ENCODE peak calls at places on chromosomes 3 and 15, in six cellular contexts. D is H1, I is H9, M is IMR-90, Z is mesenchymal stem cell, F is trophoblast cell. C is an unnamed sample.

GRCh38 chr15:52095597-52096262 is 16.8 kb downstream of the BCL2L10 start:
- DNase-seq in F (peak), Z (peak), D (no peak), M (peak), I (no peak), C (no peak)

GRCh38 chr15:78201281-78202190 is 32.8 kb downstream of the ACSBG1 start:
- DNase-seq in D (no peak), Z (no peak), M (no peak), I (no peak), F (no peak), C (no peak)

GRCh38 chr3:39065197-39065596 is 13.4 kb downstream of the WDR48 start:
- DNase-seq in D (peak), F (no peak), M (peak), Z (peak), I (peak), C (no peak)

GRCh38 chr3:40718681-40719080 is 193.9 kb downstream of the ZNF621 start:
- DNase-seq in F (no peak), Z (no peak), I (no peak), M (no peak), D (no peak), C (no peak)

GRCh38 chr15:70582143-70582945 is 181.0 kb downstream of the UACA start:
- DNase-seq in D (no peak), I (no peak), Z (no peak), M (peak), F (no peak), C (no peak)

GRCh38 chr3:9175421-9175820 is 74.0 kb downstream of the SRGAP3 start:
- DNase-seq in F (peak), D (no peak), M (no peak), I (no peak), Z (no peak), C (no peak)

GRCh38 chr3:160210799-160211221 is 14.4 kb upstream of the C3orf80 start:
- DNase-seq in D (no peak), Z (peak), F (peak), I (no peak), M (peak), C (no peak)

GRCh38 chr3:185989511-185989910 is 51.7 kb upstream of the TRA2B start:
- DNase-seq in F (no peak), D (no peak), Z (no peak), M (no peak), I (no peak), C (no peak)

GRCh38 chr3:25532763-25533162 is 104.7 kb downstream of the RARB start:
- DNase-seq in F (no peak), Z (no peak), D (peak), I (peak), M (peak), C (no peak)

GRCh38 chr3:197125601-197126000 is 96.0 kb upstream of the MELTF start:
- DNase-seq in Z (peak), M (peak), D (no peak), F (no peak), I (no peak), C (no peak)

GRCh38 chr3:104564045-104564643 is 802.6 kb upstream of the ALCAM start:
- DNase-seq in F (no peak), Z (peak), I (peak), M (peak), D (no peak), C (no peak)

GRCh38 chr3:39808467-39809180 is 785 bp upstream of the MYRIP start:
- DNase-seq in M (no peak), I (peak), Z (peak), D (no peak), F (no peak), C (peak)

GRCh38 chr3:19543212-19543841 is 390.7 kb downstream of the EFHB start:
- DNase-seq in I (peak), M (no peak), Z (no peak), D (no peak), F (no peak), C (peak)

GRCh38 chr3:40382617-40382979 is 4.4 kb upstream of the ENTPD3 start:
- DNase-seq in I (no peak), Z (peak), M (no peak), D (no peak), F (peak), C (no peak)

GRCh38 chr3:187967982-187968381 is 186.0 kb upstream of the LPP start:
- DNase-seq in I (no peak), F (peak), Z (peak), M (peak), D (no peak), C (no peak)

GRCh38 chr3:85495602-85496001 is 536.8 kb downstream of the CADM2 start:
- DNase-seq in I (peak), F (no peak), D (peak), M (no peak), Z (no peak), C (no peak)
- H4K91ac ChIP-seq in I (no peak), F (no peak), D (no peak), M (no peak), Z (no peak), C (no peak)

GRCh38 chr15:99506399-99506798 is 59.4 kb upstream of the MEF2A start:
- DNase-seq in F (no peak), D (no peak), Z (no peak), I (no peak), M (no peak), C (no peak)
- H3K23ac ChIP-seq in F (no peak), D (no peak), Z (no peak), I (no peak), M (no peak), C (no peak)

DNA sequence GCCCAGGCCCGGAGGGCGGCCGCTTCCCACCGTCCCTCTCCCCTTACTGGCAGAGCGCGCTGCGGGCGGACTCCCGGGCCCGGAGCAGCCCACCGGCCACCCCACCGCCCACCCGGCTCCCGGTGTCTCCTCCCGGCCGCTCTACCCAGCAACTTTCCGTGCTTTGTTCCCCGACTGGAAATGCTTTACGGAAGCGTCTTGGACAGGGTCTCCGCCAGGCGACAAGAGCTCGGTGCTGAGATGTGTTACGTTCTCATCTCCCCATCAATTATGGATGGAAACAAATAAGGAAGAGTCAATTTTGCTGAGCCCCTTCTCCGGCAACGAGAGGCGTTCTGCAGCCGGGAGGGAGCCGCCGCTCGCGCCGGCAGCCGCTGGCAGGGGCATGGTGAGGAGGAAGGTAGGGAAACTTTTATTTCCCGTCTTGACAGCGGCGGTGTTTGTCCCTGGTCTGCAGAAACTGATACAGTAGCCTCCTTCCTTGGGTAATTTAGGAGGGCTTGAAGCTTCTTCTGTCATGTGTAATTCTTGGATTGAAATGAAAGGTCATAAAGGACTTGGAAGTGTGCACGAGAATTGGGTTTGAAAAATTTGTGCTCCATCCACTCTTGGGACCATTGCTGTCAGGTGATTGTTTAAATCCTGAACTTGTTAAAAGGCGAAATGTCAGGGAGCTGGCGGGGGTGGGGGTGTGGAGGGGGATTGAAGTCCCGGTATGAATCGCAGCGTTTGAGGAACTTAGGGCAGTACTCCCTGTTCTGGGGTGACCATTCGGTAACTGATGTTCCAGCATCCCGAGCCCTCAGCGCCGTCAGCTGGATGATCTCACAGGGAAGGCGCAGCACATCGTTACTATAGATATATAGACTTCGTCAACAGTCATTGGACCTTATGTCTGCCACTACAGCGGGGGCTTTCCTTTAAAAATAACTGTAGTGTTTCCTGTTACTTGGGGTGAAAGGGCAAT is 1.5 kb downstream of the SEMA6D start:
- DNase-seq in M (peak), Z (peak), F (no peak), I (no peak), D (no peak), C (no peak)
- H4K91ac ChIP-seq in M (no peak), Z (peak), F (no peak), I (no peak), D (no peak), C (no peak)

DNA sequence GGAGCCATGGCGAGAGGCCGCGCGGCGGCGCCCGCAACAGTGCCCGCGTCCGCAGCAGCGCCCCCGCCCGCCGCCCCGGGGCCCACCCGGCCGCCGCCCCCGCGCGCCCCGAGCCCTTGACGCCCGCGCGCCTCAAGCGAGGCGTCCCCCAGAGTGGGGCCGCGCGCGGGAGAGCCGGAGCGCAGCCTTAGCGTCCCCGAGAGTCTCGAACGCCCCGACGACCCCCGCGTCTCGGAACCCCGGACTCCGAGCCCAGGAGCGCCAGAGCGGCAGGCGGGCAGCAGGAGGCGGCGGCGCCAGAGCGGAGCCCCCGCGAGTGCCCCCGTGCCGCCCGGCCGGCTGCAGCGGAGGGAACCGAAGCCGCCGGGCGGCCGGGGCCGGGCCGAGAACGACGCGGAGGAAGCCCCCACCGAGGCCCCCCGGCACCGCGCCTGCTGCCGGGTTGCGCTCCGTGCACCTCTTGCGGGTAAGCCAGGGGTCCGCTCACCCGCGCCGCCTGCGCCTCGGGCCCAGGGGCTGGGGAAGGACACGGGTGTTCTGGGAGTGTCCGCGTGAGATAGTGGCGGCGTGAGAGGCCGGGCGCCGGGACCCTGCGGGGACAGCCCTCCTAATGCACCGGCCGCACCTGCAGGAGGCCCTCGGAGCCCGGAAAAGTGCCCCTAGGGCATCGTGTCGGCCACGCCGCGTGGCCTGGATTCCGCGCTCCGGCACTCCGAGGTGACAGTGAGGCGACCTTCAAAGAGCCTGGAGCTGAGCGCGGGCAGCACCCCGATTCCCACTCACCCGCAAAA is 51.9 kb upstream of the ULK4 start:
- DNase-seq in D (no peak), F (peak), I (no peak), M (no peak), Z (no peak), C (no peak)
- H3K23ac ChIP-seq in D (no peak), F (no peak), I (no peak), M (peak), Z (peak), C (peak)

C was measured in neuronal stem cell.